ENCODE peak calls at places on chromosomes 5 and 9, in four cellular contexts. E is HCT116, D is K562, R is SK-N-SH. H is an unnamed sample.

GRCh38 chr9:32413424-32413823 is 29.0 kb downstream of the ACO1 start:
- DNase-seq in R (no peak), D (no peak), E (no peak), H (no peak)

GRCh38 chr5:98772415-98773213 is 849 bp upstream of the RGMB start:
- DNase-seq in R (peak; percentile 70), E (peak; percentile 80), D (no peak), H (peak; percentile 93)

GRCh38 chr9:86341007-86341491 is 13.2 kb downstream of the TUT7 start:
- DNase-seq in D (no peak), R (no peak), E (no peak), H (no peak)

GRCh38 chr5:150159741-150160179 is 4.1 kb upstream of the PDGFRB start:
- DNase-seq in D (peak; percentile 65), E (no peak), R (peak; percentile 74), H (peak; percentile 34)

GRCh38 chr9:5846501-5846921 is 13.6 kb upstream of the ERMP1 start:
- DNase-seq in E (no peak), D (no peak), R (no peak), H (no peak)

GRCh38 chr5:157506066-157506590 is 46.1 kb downstream of the NIPAL4 start:
- DNase-seq in E (no peak), R (no peak), D (no peak), H (no peak)

GRCh38 chr5:151733727-151734408 is 24.6 kb downstream of the ATOX1 start:
- DNase-seq in R (no peak), D (no peak), E (no peak), H (no peak)

GRCh38 chr9:1875921-1876448 is 139.2 kb upstream of the SMARCA2 start:
- DNase-seq in R (no peak), D (no peak), E (no peak), H (no peak)

GRCh38 chr5:165272471-165272870 is 1767.1 kb downstream of the MAT2B start:
- DNase-seq in E (no peak), R (no peak), D (no peak), H (no peak)

GRCh38 chr5:160468576-160468975 is 46.9 kb downstream of the PTTG1 start:
- DNase-seq in E (no peak), D (no peak), R (no peak), H (no peak)

GRCh38 chr9:87861332-87861731 is 21.3 kb upstream of the SPATA31E1 start:
- DNase-seq in D (no peak), E (no peak), R (no peak), H (no peak)

GRCh38 chr5:2375291-2375690 is 376.2 kb downstream of the IRX2 start:
- DNase-seq in R (no peak), E (no peak), D (no peak), H (no peak)

GRCh38 chr9:35518212-35518917 is 28.5 kb downstream of the RUSC2 start:
- DNase-seq in R (no peak), E (peak; percentile 83), D (no peak), H (peak; percentile 91)

GRCh38 chr5:93307557-93307956 is 273.5 kb downstream of the NR2F1-AS1 start:
- DNase-seq in R (no peak), E (no peak), D (no peak), H (no peak)

GRCh38 chr5:163838738-163839137 is 333.3 kb downstream of the MAT2B start:
- DNase-seq in R (no peak), D (no peak), E (no peak), H (no peak)

GRCh38 chr5:173290477-173291131 is 37.6 kb downstream of the STC2 start:
- DNase-seq in E (no peak), D (no peak), R (peak; percentile 76), H (no peak)

GRCh38 chr9:135471751-135472640 is 7.6 kb upstream of the PPP1R26 start:
- DNase-seq in D (peak; percentile 14), R (no peak), E (no peak), H (peak; percentile 57)

GRCh38 chr5:36874465-36874864 is 2.1 kb upstream of the NIPBL start:
- DNase-seq in R (peak; percentile 11), E (no peak), D (no peak), H (peak; percentile 10)

GRCh38 chr5:112892776-112893175 is 29.3 kb downstream of the REEP5 start:
- DNase-seq in E (no peak), R (no peak), D (no peak), H (no peak)

GRCh38 chr9:130933114-130934046 is 5.7 kb downstream of the FIBCD1 start:
- DNase-seq in E (no peak), D (peak; percentile 70), R (no peak), H (peak; percentile 55)

GRCh38 chr9:14158136-14158781 is 155.7 kb downstream of the NFIB start:
- DNase-seq in E (no peak), R (no peak), D (no peak), H (no peak)

GRCh38 chr9:88076286-88077070 is 61.8 kb downstream of the SPATA31C2 start:
- DNase-seq in E (peak; percentile 63), D (peak; percentile 42), R (peak; percentile 91), H (peak; percentile 73)

GRCh38 chr5:52988335-52989024 is 672 bp upstream of the ITGA2 start:
- DNase-seq in R (peak; percentile 6), E (peak; percentile 23), D (no peak), H (peak; percentile 25)

GRCh38 chr9:133339641-133340040 is 3.7 kb upstream of the SURF6 start:
- DNase-seq in E (no peak), D (no peak), R (no peak), H (no peak)

GRCh38 chr5:88660947-88661869 is 221.8 kb downstream of the MEF2C start:
- DNase-seq in R (peak; percentile 98), D (peak; percentile 54), E (peak; percentile 68), H (peak; percentile 96)

GRCh38 chr5:138177936-138178515 is 404 bp downstream of the BRD8 start:
- DNase-seq in E (no peak), D (peak; percentile 65), R (peak; percentile 55), H (peak; percentile 65)

GRCh38 chr9:135524130-135524861 is 3.1 kb downstream of the LCN1 start:
- DNase-seq in E (no peak), D (peak; percentile 26), R (no peak), H (no peak)

GRCh38 chr5:127804886-127805426 is 101.8 kb downstream of the CCDC192 start:
- DNase-seq in E (no peak), R (no peak), D (no peak), H (no peak)

GRCh38 chr9:117466111-117466510 is 51.3 kb upstream of the ASTN2 start:
- DNase-seq in R (no peak), E (no peak), D (no peak), H (no peak)

GRCh38 chr9:10704720-10705119 is 91.9 kb upstream of the PTPRD start:
- DNase-seq in R (no peak), E (no peak), D (no peak), H (peak; percentile 12)

GRCh38 chr5:116525680-116526079 is 48.9 kb downstream of the SEMA6A start:
- DNase-seq in D (no peak), R (no peak), E (no peak), H (no peak)

GRCh38 chr5:143405063-143405746 is 1.7 kb upstream of the NR3C1 start:
- DNase-seq in R (peak; percentile 76), E (no peak), D (peak; percentile 69), H (peak; percentile 86)
- TF ChIP-seq REST in R (no peak), E (no peak), D (peak; percentile 29), H (no peak)

GRCh38 chr9:84615574-84615973 is 54.0 kb upstream of the NTRK2 start:
- DNase-seq in D (no peak), R (no peak), E (no peak), H (peak; percentile 1)
- H2AFZ ChIP-seq in D (no peak overlapping the region), R (no peak overlapping the region), E (no peak overlapping the region), H (peak overlapping the region; percentile 87)

DNA sequence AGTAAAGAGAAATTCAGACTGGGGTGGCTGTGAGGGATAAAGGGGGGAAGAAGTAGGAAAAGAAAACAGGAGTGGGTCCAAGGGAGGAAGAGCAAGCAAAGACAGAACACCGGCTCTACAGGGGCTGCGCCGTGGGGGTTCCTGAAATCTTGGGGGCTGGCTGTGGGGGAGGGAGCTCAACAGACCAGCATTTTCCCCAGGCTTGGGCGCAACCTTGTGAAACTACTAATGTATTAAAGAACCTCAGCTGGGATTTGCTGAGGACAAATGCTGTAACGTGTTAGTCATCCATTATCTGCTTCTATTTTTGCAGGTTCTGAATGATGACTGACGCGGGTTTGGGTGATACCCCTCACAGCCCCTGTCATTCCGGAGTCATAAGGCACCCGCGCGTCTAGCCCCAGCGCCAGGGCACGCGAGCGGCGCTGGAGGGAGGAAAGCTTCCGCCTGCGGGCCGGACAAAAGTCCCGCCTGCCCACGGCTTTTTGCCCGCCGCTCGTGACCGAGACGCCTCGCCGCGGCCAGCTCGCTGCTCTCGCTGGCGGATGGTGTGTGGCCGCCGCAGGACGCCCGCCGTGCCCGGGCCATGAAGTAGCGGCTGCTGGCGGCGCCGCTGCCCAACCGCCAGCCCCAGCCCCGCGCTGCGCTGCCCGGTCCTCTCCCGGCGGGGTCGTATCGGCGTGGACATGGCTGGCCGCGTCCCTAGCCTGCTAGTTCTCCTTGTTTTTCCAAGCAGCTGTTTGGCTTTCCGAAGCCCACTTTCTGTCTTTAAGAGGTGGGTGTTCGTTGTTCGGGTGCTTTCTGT is 110.6 kb downstream of the PAM start:
- DNase-seq in R (peak; percentile 82), E (peak; percentile 86), D (no peak), H (peak; percentile 91)
- TF ChIP-seq REST in R (no peak), E (no peak), D (no peak), H (no peak)

GRCh38 chr5:107806705-107807104 is 136.0 kb upstream of the EFNA5 start:
- DNase-seq in D (no peak), E (peak; percentile 19), R (no peak), H (no peak)
- H2AFZ ChIP-seq in D (no peak overlapping the region), E (peak overlapping the region; percentile 83), R (no peak overlapping the region), H (peak overlapping the region; percentile 4)

H was measured in GM23338.